ENCODE peak calls at places on chromosomes 12 and 14, in eight cellular contexts. S, Q, V, B, D, U, G and M are unnamed samples.

GRCh38 chr12:121189061-121189886 is 20.7 kb upstream of the P2RX4 start:
- DNase-seq in Q (no peak), S (peak), V (no peak), G (no peak), U (no peak), D (no peak), B (no peak), M (no peak)

GRCh38 chr12:107491856-107492255 is 193.7 kb upstream of the PWP1 start:
- DNase-seq in U (no peak), Q (no peak), D (no peak), G (peak), B (no peak), V (no peak), S (no peak), M (no peak)

GRCh38 chr14:23727566-23728335 is 91.6 kb downstream of the DHRS2 start:
- DNase-seq in Q (no peak), D (no peak), S (peak), U (no peak), V (no peak), B (no peak), G (peak), M (peak)

GRCh38 chr12:50597200-50598195 is 92.7 kb downstream of the DIP2B start:
- DNase-seq in U (no peak), B (peak), Q (no peak), D (no peak), V (no peak), S (peak), G (peak), M (peak)

GRCh38 chr12:117101953-117102833 is 3.0 kb upstream of the TESC start:
- DNase-seq in S (no peak), G (no peak), D (no peak), B (no peak), V (no peak), Q (no peak), U (no peak), M (no peak)

GRCh38 chr12:4819654-4820053 is 90.1 kb upstream of the KCNA1 start:
- DNase-seq in D (no peak), U (no peak), Q (no peak), V (peak), S (no peak), B (no peak), G (peak), M (no peak)

GRCh38 chr12:124323771-124324530 is 29.1 kb downstream of the RFLNA start:
- DNase-seq in D (no peak), S (no peak), G (peak), U (no peak), V (no peak), Q (no peak), B (no peak), M (no peak)

GRCh38 chr14:76720382-76720813 is 40.9 kb upstream of the VASH1 start:
- DNase-seq in Q (no peak), V (peak), S (peak), U (peak), G (peak), D (no peak), B (peak), M (peak)

GRCh38 chr14:93759781-93760307 is 28.4 kb downstream of the PRIMA1 start:
- DNase-seq in V (no peak), S (no peak), Q (peak), G (no peak), B (peak), D (no peak), U (peak), M (no peak)

GRCh38 chr14:33647385-33647786 is 303.5 kb downstream of the EGLN3 start:
- DNase-seq in D (no peak), V (no peak), Q (no peak), G (peak), B (no peak), U (no peak), S (peak), M (peak)

GRCh38 chr14:51491036-51491545 is 160.6 kb upstream of the FRMD6 start:
- DNase-seq in G (no peak), U (no peak), S (no peak), Q (no peak), V (no peak), B (no peak), D (no peak), M (no peak)

GRCh38 chr12:61646639-61647038 is 613.6 kb upstream of the USP15 start:
- DNase-seq in Q (no peak), G (no peak), D (no peak), B (no peak), U (no peak), V (no peak), S (no peak), M (no peak)

GRCh38 chr14:103072595-103073366 is 11.2 kb upstream of the LBHD2 start:
- DNase-seq in V (no peak), Q (peak), S (no peak), D (no peak), U (peak), G (no peak), B (no peak), M (peak)

GRCh38 chr14:74843653-74844052 is 32.3 kb downstream of the PROX2 start:
- DNase-seq in V (peak), D (no peak), U (peak), B (no peak), S (no peak), Q (no peak), G (peak), M (peak)

GRCh38 chr14:20848955-20849570 is 42.1 kb upstream of the RNASE3 start:
- DNase-seq in G (no peak), Q (no peak), V (no peak), U (no peak), D (no peak), S (no peak), B (no peak), M (no peak)

GRCh38 chr12:88182431-88182830 is 40.3 kb downstream of the TMTC3 start:
- DNase-seq in G (no peak), U (no peak), S (no peak), D (no peak), B (no peak), Q (no peak), V (no peak), M (no peak)

GRCh38 chr14:71529855-71530254 is 402.4 kb upstream of the RGS6 start:
- DNase-seq in U (peak), V (peak), B (peak), G (no peak), Q (peak), S (no peak), D (no peak), M (peak)

GRCh38 chr12:104643921-104644669 is 187.3 kb downstream of the CHST11 start:
- DNase-seq in G (no peak), V (no peak), S (peak), Q (no peak), B (no peak), D (peak), U (no peak), M (no peak)

GRCh38 chr12:81759215-81759991 is at the start of gene PPFIA2:
- DNase-seq in B (peak), S (no peak), D (peak), U (no peak), V (no peak), G (peak), Q (peak), M (peak)

GRCh38 chr14:72892879-72893635 is 844 bp downstream of the DPF3 start:
- DNase-seq in V (no peak), G (no peak), S (peak), D (peak), B (peak), U (peak), Q (no peak), M (no peak)

GRCh38 chr12:19404232-19404880 is 34.9 kb upstream of the AEBP2 start:
- DNase-seq in Q (no peak), D (no peak), U (no peak), V (no peak), G (no peak), S (no peak), B (no peak), M (no peak)

GRCh38 chr14:62777510-62777909 is 267.7 kb downstream of the KCNH5 start:
- DNase-seq in S (no peak), B (no peak), D (no peak), V (no peak), Q (no peak), G (no peak), U (no peak), M (no peak)

GRCh38 chr14:101593411-101594181 is 32.3 kb downstream of the DIO3 start:
- DNase-seq in U (no peak), G (no peak), B (no peak), S (no peak), Q (no peak), D (peak), V (no peak), M (no peak)

GRCh38 chr12:102879144-102879763 is 37.8 kb downstream of the PAH start:
- DNase-seq in D (no peak), G (peak), U (no peak), V (peak), S (no peak), Q (no peak), B (peak), M (peak)

GRCh38 chr12:110858848-110859247 is 12.1 kb downstream of the CCDC63 start:
- DNase-seq in Q (no peak), D (no peak), G (no peak), V (no peak), U (no peak), B (no peak), S (no peak), M (no peak)

GRCh38 chr14:55816225-55816624 is 236.2 kb downstream of the KTN1 start:
- DNase-seq in D (no peak), G (no peak), B (no peak), V (no peak), Q (no peak), U (no peak), S (no peak), M (no peak)
- TF ChIP-seq CTCF in D (no peak), G (no peak), B (no peak), V (no peak), Q (no peak), U (no peak), S (no peak), M (no peak)

GRCh38 chr14:64973026-64973442 is 898 bp upstream of the RAB15 start:
- DNase-seq in S (no peak), Q (peak), G (no peak), U (no peak), V (no peak), D (no peak), B (no peak), M (no peak)
- H3K4me3 ChIP-seq in S (no peak), Q (no peak), G (no peak), U (peak), V (no peak), D (no peak), B (no peak), M (peak)

GRCh38 chr12:86914716-86915115 is 658.5 kb upstream of the MGAT4C start:
- DNase-seq in S (peak), U (no peak), B (no peak), D (no peak), Q (no peak), G (peak), V (no peak), M (no peak)
- TF ChIP-seq CTCF in S (peak), U (peak), B (no peak), D (no peak), Q (peak), G (peak), V (peak), M (peak)

DNA sequence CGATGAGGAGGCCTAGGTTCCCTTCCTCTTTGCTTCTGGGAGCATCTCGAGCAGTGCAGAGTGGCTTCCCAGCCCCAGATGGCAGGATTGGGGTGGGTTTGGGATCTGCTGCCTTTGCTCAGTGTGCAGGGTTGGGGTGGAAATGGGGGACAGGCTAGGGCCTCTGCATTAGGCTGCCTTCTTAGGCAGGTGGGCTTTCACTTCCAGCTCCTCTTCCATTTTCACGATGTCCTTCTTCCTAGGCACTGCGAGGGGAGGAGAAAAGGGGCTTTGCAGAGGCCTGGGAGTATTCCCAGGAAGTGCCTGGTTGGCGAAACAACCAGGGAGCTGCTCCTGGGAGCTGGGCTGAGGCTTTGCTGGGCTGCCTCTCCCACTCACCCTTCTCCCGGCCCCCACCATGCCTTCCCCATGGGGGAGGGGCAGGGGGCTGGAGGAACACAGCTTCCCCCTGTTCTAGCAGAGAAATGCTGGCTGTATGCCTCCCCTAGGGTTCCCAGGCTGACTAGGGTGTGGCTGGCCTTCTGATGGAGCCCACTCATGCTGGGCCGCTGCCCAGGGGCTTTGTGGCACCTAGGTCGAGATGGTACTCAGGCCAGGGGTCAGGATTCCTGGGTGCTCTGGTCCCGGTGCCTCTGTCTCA is 2.4 kb downstream of the NR4A1 start:
- DNase-seq in U (no peak), B (peak), S (no peak), D (no peak), G (peak), Q (peak), V (no peak), M (no peak)
- H3K4me3 ChIP-seq in U (peak), B (no peak), S (no peak), D (no peak), G (peak), Q (peak), V (peak), M (no peak)

GRCh38 chr12:77932216-77932615 is 101.5 kb downstream of the NAV3 start:
- DNase-seq in V (no peak), Q (no peak), B (no peak), U (no peak), G (no peak), D (no peak), S (no peak), M (no peak)
- TF ChIP-seq CTCF in V (no peak), Q (no peak), B (no peak), U (no peak), G (no peak), D (no peak), S (peak), M (no peak)

DNA sequence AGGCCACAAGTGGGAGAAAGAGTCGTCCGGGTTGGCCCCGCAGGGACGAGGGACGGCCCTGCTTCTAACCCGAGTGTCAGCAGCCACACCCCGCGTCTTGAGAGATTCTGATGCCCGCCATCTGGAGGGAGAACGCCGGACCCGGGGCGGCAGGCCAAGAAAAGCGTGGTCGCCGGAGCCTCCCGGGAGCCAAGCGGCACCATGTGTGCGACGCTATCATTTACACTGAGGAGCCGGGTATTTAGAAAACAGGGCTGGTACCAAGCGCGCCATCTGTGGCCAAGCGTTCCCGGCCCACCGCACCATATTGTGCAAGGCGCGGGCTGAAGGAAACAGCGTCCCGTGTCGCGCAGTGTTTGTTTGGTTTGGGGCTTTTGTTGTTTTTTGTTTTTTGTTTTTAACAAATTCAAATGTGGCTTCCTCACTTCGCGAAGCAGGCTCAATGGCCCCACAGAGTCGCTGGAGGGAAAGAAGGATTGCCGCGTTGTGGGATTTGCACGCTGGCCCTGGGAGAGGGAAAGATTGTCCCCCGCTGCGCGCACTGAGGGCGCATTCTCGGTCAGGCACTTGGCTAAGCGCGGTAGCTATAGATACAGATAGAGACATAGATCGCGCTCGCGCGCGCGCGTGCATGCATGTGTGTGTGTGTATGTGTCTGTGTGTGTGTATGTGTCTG is 153.8 kb downstream of the BCL11B start:
- DNase-seq in S (no peak), U (no peak), D (no peak), G (no peak), V (no peak), Q (no peak), B (no peak), M (no peak)
- H3K4me3 ChIP-seq in S (no peak), U (no peak), D (no peak), G (no peak), V (no peak), Q (no peak), B (no peak), M (no peak)

GRCh38 chr14:52919971-52920370 is 30.9 kb downstream of the FERMT2 start:
- DNase-seq in G (peak), D (no peak), B (no peak), S (peak), U (no peak), Q (no peak), V (no peak), M (no peak)

GRCh38 chr14:52922059-52922458 is 28.8 kb downstream of the FERMT2 start:
- DNase-seq in S (no peak), D (no peak), G (no peak), Q (no peak), U (no peak), V (no peak), B (no peak), M (no peak)

GRCh38 chr14:52922656-52923055 is 28.2 kb downstream of the FERMT2 start:
- DNase-seq in Q (no peak), S (peak), V (no peak), D (no peak), B (no peak), G (peak), U (no peak), M (no peak)

GRCh38 chr14:52926994-52927393 is 23.9 kb downstream of the FERMT2 start:
- DNase-seq in V (no peak), S (peak), Q (no peak), D (no peak), B (no peak), G (peak), U (no peak), M (peak)

DNA sequence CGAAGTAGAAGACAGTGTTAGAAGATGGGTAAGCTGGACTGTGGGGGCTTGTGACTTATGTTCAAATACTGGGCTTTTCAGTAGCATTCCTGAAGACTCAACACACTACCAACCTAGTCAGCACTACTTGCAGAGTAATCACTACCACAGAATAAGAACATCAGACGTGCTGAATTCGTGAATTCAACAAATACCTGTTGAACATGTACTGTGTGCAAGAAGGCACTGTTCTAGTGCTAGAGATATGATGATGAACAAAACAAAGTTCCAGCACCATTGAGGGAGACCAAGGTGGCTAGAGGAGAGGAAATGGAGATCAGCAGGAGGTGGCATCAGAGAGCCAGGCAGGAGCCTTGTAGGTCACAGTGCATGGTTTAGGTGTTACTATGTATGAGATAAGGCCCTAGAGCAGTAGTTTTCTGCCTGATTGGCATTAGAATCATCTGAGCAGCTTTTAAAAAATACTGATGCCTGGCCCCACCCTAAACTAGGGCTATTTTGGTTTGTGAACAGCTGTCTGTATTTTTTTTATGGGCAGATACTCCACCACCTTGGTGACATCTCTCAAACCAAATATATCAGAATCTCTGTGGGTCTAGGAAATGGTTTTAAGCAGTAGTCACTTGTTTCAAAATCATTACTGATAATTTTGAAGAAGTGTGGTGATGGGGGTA is 26.8 kb downstream of the FERMT2 start:
- DNase-seq in B (no peak), U (no peak), D (no peak), Q (no peak), G (no peak), V (no peak), S (no peak), M (no peak)
- TF ChIP-seq CTCF in B (no peak), U (peak), D (no peak), Q (no peak), G (peak), V (no peak), S (no peak), M (no peak)